ENCODE peak calls at places on chromosome 13, in five cellular contexts. H, O, A, B and S are unnamed samples.

GRCh38 chr13:34826432-34826831 is 115.6 kb upstream of the NBEA start:
- DNase-seq in O (no peak), B (no peak), H (no peak), A (no peak), S (no peak)

GRCh38 chr13:60396783-60397692 is at the start of gene TDRD3:
- DNase-seq in B (peak; percentile 60), A (peak; percentile 90), O (peak; percentile 84), H (peak; percentile 94), S (peak; percentile 87)

GRCh38 chr13:47146991-47147783 is 250.3 kb upstream of the HTR2A start:
- DNase-seq in H (no peak), B (no peak), A (no peak), O (no peak), S (no peak)

GRCh38 chr13:108494991-108495661 is 134.3 kb upstream of the MYO16 start:
- DNase-seq in O (no peak), A (peak; percentile 16), H (no peak), B (no peak), S (no peak)

GRCh38 chr13:110161112-110161897 is 145.7 kb downstream of the COL4A1 start:
- DNase-seq in B (no peak), O (no peak), A (peak; percentile 51), H (no peak), S (no peak)

GRCh38 chr13:85204668-85205344 is 594.4 kb downstream of the SLITRK6 start:
- DNase-seq in O (no peak), H (peak; percentile 67), B (no peak), A (no peak), S (no peak)

GRCh38 chr13:77386880-77387606 is 60.1 kb upstream of the MYCBP2 start:
- DNase-seq in A (no peak), O (no peak), H (no peak), B (peak; percentile 63), S (peak; percentile 58)

GRCh38 chr13:19056984-19057490 is 124.6 kb downstream of the TUBA3C start:
- DNase-seq in A (no peak), B (no peak), H (peak; percentile 43), O (no peak), S (no peak)

GRCh38 chr13:27359203-27359821 is 65.1 kb upstream of the GTF3A start:
- DNase-seq in H (peak; percentile 86), A (peak; percentile 78), O (peak; percentile 72), B (no peak), S (peak; percentile 81)

GRCh38 chr13:30846844-30847243 is 59.2 kb upstream of the MEDAG start:
- DNase-seq in H (no peak), A (no peak), O (no peak), B (no peak), S (no peak)

GRCh38 chr13:41614671-41615519 is 157.5 kb downstream of the RGCC start:
- DNase-seq in O (no peak), B (no peak), A (no peak), H (no peak), S (peak; percentile 69)

GRCh38 chr13:38265135-38265497 is 84.5 kb upstream of the UFM1 start:
- DNase-seq in A (no peak), H (no peak), B (no peak), O (peak; percentile 14), S (no peak)

GRCh38 chr13:53161231-53161630 is 132.6 kb downstream of the OLFM4 start:
- DNase-seq in A (no peak), H (no peak), O (no peak), B (no peak), S (no peak)

GRCh38 chr13:98439896-98440295 is 137.0 kb downstream of the STK24 start:
- DNase-seq in O (no peak), H (no peak), B (no peak), A (no peak), S (no peak)

GRCh38 chr13:98438246-98439135 is 138.4 kb downstream of the STK24 start:
- DNase-seq in A (no peak), B (no peak), H (peak; percentile 61), O (no peak), S (no peak)

GRCh38 chr13:98441056-98441676 is 135.7 kb downstream of the STK24 start:
- DNase-seq in H (peak; percentile 53), O (no peak), B (no peak), A (no peak), S (no peak)

GRCh38 chr13:98439136-98439828 is 137.6 kb downstream of the STK24 start:
- DNase-seq in O (no peak), A (no peak), H (peak; percentile 65), B (no peak), S (no peak)

DNA sequence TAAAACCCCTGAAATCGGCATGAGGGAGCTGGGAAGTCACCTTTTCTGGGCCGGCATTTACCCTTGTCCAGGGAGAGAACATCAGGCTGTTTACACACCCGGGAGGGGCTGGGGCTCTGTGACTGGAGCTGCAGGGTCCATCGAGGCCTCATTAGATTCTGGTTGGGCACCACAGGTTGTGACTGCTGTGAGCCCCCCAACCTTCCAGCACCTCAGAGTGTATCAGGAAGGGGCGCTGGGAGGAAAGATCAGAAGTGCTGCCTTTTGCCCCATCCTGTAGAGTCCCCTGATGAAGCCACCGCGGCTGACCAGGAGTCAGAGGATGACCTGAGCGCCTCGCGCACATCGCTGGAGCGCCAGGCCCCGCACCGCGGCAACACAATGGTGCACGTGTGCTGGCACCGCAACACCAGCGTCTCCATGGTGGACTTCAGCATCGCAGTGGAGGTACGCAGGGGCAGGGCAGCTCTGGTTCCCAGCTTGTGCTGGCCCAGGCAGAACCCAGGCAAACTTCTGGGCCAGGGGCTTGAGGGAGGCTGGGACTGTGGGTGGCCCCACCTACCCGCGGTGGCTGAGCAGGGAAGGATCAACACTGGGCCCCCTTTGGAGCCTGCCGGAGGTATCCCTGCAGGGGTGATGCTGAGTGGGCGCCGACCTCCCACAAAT is 136.4 kb downstream of the STK24 start:
- DNase-seq in H (peak; percentile 69), B (no peak), O (no peak), A (no peak), S (no peak)
- H3K4me3 ChIP-seq in H (no peak overlapping the region), B (no peak overlapping the region), O (no peak overlapping the region), A (no peak overlapping the region), S (no peak overlapping the region)

GRCh38 chr13:75219479-75220237 is 262.3 kb downstream of the TBC1D4 start:
- DNase-seq in H (peak; percentile 95), B (peak; percentile 24), O (peak; percentile 71), A (peak; percentile 89), S (peak; percentile 74)
- H3K4me3 ChIP-seq in H (no peak overlapping the region), B (peak overlapping the region; percentile 34), O (no peak overlapping the region), A (peak overlapping the region; percentile 33), S (peak overlapping the region; percentile 49)

GRCh38 chr13:49220035-49220855 is at the start of gene MLNR:
- DNase-seq in B (no peak), O (peak; percentile 40), A (peak; percentile 86), H (peak; percentile 79), S (no peak)

GRCh38 chr13:49217962-49218492 is 2.1 kb upstream of the MLNR start:
- DNase-seq in H (no peak), A (no peak), B (no peak), O (no peak), S (no peak)

GRCh38 chr13:49218493-49219051 is 1.6 kb upstream of the MLNR start:
- DNase-seq in H (no peak), O (no peak), B (no peak), A (no peak), S (no peak)

GRCh38 chr13:49219647-49220034 is 497 bp upstream of the MLNR start:
- DNase-seq in O (no peak), H (no peak), B (no peak), A (no peak), S (no peak)

DNA sequence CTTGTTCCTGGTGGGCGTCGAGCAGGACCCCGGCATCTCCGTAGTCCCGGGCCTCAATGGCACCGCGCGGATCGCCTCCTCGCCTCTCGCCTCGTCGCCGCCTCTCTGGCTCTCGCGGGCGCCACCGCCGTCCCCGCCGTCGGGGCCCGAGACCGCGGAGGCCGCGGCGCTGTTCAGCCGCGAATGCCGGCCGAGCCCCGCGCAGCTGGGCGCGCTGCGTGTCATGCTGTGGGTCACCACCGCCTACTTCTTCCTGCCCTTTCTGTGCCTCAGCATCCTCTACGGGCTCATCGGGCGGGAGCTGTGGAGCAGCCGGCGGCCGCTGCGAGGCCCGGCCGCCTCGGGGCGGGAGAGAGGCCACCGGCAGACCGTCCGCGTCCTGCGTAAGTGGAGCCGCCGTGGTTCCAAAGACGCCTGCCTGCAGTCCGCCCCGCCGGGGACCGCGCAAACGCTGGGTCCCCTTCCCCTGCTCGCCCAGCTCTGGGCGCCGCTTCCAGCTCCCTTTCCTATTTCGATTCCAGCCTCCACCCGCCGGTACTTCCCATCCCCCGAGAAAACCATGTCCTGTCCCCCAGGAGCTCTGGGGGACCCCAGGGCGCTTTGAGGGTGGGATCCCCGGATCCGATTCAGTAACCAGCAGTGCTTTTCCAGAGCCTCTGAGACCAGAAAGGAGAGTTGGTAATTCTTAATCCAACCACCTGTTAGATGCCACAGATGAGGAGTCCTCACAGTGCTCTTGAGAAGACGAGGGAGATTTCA is 897 bp downstream of the MLNR start:
- DNase-seq in O (no peak), H (no peak), A (peak; percentile 69), B (no peak), S (no peak)
- H3K4me3 ChIP-seq in O (peak overlapping the region; percentile 46), H (no peak overlapping the region), A (peak overlapping the region; percentile 43), B (peak overlapping the region; percentile 27), S (no peak overlapping the region)

DNA sequence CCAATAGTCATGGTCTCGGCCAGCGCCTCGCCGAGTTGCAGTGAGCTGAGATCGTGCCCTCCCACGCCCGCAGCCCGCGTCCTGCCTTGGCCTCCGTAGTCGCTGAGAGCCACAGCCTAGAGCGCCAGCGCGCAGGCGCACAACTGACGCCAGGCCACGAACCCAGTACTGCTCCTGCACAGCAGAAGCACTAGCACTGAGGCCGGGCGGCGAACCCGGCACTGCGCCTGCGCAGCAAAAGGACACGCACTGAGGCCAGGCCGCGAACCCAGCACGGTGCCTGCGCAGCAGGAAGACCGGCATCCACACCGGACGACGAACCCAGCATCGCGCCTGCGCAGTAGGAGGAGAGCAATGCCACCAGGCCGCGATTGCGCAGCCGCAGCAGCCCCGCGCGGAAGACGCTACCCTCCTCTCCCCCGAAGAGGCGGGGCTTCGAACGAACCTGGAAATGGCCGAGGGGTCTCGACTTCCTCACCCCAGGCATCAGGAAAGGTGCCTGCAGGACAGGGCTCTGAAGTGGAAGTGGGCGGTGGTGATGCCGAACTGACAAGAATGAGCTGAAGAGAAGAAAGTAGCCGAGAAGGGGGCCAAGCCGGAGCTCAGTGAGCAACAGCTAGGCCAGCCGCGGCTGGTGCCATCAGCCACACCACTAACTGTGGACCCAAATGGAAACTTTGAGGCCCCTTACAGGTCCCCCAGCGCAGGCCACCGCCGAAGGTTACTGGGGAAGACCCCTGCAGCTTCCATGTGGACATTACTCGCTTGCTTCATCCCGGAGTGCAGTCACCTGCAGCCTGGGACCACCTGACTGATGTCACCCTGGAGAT is 7.5 kb downstream of the F10 start:
- DNase-seq in O (peak; percentile 32), A (no peak), H (peak; percentile 78), B (no peak), S (peak; percentile 41)
- H3K4me3 ChIP-seq in O (peak overlapping the region; percentile 38), A (no peak overlapping the region), H (no peak overlapping the region), B (peak overlapping the region; percentile 31), S (peak overlapping the region; percentile 25)

DNA sequence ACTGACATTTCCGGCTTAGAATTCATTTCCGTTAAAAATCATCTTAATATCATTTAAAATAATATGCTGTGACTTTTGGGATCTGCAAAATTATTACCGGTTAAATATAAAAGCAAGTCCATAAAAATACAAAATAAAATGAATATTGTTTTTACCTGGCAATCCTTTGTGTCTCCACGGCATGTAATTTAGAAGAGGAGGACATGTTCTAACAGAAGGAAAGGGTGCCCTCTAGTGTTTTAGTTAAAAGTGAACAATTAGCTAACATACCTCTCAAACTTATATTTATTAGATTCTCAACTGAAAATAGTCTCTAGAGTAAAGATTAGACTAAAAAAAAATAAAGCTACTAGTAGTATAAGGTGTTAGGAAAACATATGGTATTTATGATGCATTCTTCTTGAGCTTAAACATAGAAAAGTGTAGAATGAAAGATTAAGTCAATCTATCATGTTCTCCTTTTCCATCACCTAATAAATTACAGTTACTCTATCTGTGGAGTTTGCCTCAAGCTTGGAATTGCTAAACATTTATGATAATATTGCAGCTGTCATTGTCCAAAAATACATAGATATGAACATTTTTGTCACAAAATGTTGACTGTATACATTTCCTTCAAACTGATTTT is 676.7 kb upstream of the SPRY2 start:
- DNase-seq in O (no peak), A (peak; percentile 44), H (no peak), B (peak; percentile 9), S (peak; percentile 81)
- H3K4me3 ChIP-seq in O (no peak overlapping the region), A (no peak overlapping the region), H (no peak overlapping the region), B (no peak overlapping the region), S (no peak overlapping the region)